ENCODE peak calls at places on chromosomes 7 and 10, in four cellular contexts. O, I, H and D are unnamed samples.

GRCh38 chr7:4638781-4639575 is 43.1 kb upstream of the FOXK1 start:
- DNase-seq in I (no peak), H (no peak), O (no peak), D (peak; percentile 17)

GRCh38 chr7:94970085-94970576 is 62.7 kb downstream of the PPP1R9A start:
- DNase-seq in O (no peak), H (no peak), I (no peak), D (no peak)

GRCh38 chr7:143356414-143357050 is 6.0 kb downstream of the FAM131B start:
- DNase-seq in O (no peak), H (no peak), I (no peak), D (no peak)

GRCh38 chr7:81632418-81632817 is 137.4 kb downstream of the HGF start:
- DNase-seq in O (no peak), I (no peak), H (no peak), D (no peak)

GRCh38 chr10:97037365-97038361 is 148.1 kb downstream of the SLIT1 start:
- DNase-seq in O (peak; percentile 94), I (peak; percentile 82), H (peak; percentile 69), D (peak; percentile 77)

GRCh38 chr7:80608292-80608691 is 30.1 kb upstream of the CD36 start:
- DNase-seq in H (no peak), O (no peak), I (no peak), D (no peak)

GRCh38 chr7:99040104-99040958 is 103.6 kb downstream of the SMURF1 start:
- DNase-seq in I (peak; percentile 78), O (peak; percentile 86), H (peak; percentile 81), D (peak; percentile 88)

GRCh38 chr10:121823993-121824463 is 103.8 kb downstream of the ATE1 start:
- DNase-seq in O (no peak), H (peak; percentile 10), I (peak; percentile 20), D (peak; percentile 54)

GRCh38 chr7:109984726-109985125 is 1106.2 kb upstream of the LRRN3 start:
- DNase-seq in H (peak; percentile 2), I (no peak), O (no peak), D (no peak)

GRCh38 chr10:94138391-94138790 is 144.7 kb downstream of the PLCE1 start:
- DNase-seq in I (no peak), O (no peak), H (no peak), D (peak; percentile 51)

GRCh38 chr10:35448687-35449662 is 112.7 kb downstream of the CCNY start:
- DNase-seq in O (no peak), H (no peak), I (no peak), D (peak; percentile 13)

GRCh38 chr7:115782716-115783460 is 247.7 kb downstream of the TFEC start:
- DNase-seq in I (no peak), H (no peak), O (no peak), D (no peak)

GRCh38 chr7:75531359-75531821 is 39.3 kb downstream of the SPDYE5 start:
- DNase-seq in I (no peak), O (peak; percentile 46), H (peak; percentile 53), D (peak; percentile 40)

GRCh38 chr7:4042402-4042801 is 639.7 kb upstream of the FOXK1 start:
- DNase-seq in O (no peak), H (no peak), I (no peak), D (no peak)

GRCh38 chr10:109427421-109427820 is 495.9 kb downstream of the XPNPEP1 start:
- DNase-seq in H (peak; percentile 3), I (no peak), O (no peak), D (peak; percentile 37)

GRCh38 chr7:46859963-46860475 is 721.9 kb downstream of the TNS3 start:
- DNase-seq in I (no peak), H (no peak), O (no peak), D (no peak)

GRCh38 chr10:45235823-45236222 is 79.6 kb downstream of the OR13A1 start:
- DNase-seq in H (no peak), O (no peak), I (no peak), D (no peak)

GRCh38 chr7:144035385-144035784 is 13.4 kb upstream of the OR2A5 start:
- DNase-seq in H (peak; percentile 43), I (no peak), O (no peak), D (no peak)

GRCh38 chr10:50362547-50363125 is 111.3 kb upstream of the ASAH2 start:
- DNase-seq in H (no peak), O (no peak), I (no peak), D (no peak)

GRCh38 chr7:100171087-100171681 is 2.8 kb upstream of the GAL3ST4 start:
- DNase-seq in H (no peak), I (peak; percentile 38), O (peak; percentile 84), D (no peak)

GRCh38 chr10:102420443-102420809 is 210 bp upstream of the FBXL15 start:
- DNase-seq in O (no peak), I (no peak), H (peak; percentile 82), D (no peak)

GRCh38 chr10:47140752-47141348 is 159.1 kb upstream of the GDF10 start:
- DNase-seq in O (no peak), I (no peak), H (no peak), D (no peak)

GRCh38 chr7:124577256-124577655 is 188.3 kb downstream of the GPR37 start:
- DNase-seq in H (no peak), I (no peak), O (no peak), D (no peak)
- H3K4me3 ChIP-seq in H (no peak overlapping the region), I (no peak overlapping the region), O (no peak overlapping the region), D (no peak overlapping the region)

GRCh38 chr7:22622386-22622785 is 104.6 kb upstream of the IL6 start:
- DNase-seq in O (no peak), I (no peak), H (no peak), D (no peak)
- H2BK12ac ChIP-seq in O (no peak overlapping the region), I (no peak overlapping the region), H (no peak overlapping the region), D (no peak overlapping the region)

GRCh38 chr10:92972066-92972870 is 88.3 kb upstream of the CYP26C1 start:
- DNase-seq in H (peak; percentile 50), O (no peak), I (no peak), D (peak; percentile 94)
- H3K4me3 ChIP-seq in H (no peak overlapping the region), O (no peak overlapping the region), I (no peak overlapping the region), D (peak overlapping the region; percentile 43)

GRCh38 chr7:105013283-105013817 is 655 bp upstream of the KMT2E start:
- DNase-seq in H (peak; percentile 88), O (peak; percentile 88), I (peak; percentile 94), D (peak; percentile 96)
- H2BK12ac ChIP-seq in H (no peak overlapping the region), O (peak overlapping the region; percentile 99), I (no peak overlapping the region), D (peak overlapping the region; percentile 33)

DNA sequence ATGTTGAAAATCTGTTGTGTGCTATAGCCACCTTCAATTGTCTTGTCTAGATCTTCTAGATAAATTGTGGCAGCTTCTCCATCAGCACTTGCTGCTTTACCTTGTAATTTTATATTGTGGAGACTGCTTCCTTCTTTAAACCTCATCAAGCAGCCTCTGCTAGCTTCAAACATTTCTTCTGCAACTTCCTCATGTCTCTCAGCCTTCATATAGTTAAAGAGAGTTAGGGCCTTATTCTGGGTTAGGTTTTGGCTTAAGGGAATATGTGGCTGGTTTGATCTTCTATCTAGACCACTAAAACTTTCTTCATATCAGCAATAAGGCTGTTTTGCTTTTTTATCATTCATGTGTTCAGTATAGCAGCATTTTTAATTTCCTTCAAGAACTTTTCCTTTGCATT is 128.2 kb downstream of the ADAM22 start:
- DNase-seq in H (no peak), O (no peak), I (no peak), D (no peak)
- H3K4me3 ChIP-seq in H (no peak overlapping the region), O (no peak overlapping the region), I (no peak overlapping the region), D (no peak overlapping the region)

DNA sequence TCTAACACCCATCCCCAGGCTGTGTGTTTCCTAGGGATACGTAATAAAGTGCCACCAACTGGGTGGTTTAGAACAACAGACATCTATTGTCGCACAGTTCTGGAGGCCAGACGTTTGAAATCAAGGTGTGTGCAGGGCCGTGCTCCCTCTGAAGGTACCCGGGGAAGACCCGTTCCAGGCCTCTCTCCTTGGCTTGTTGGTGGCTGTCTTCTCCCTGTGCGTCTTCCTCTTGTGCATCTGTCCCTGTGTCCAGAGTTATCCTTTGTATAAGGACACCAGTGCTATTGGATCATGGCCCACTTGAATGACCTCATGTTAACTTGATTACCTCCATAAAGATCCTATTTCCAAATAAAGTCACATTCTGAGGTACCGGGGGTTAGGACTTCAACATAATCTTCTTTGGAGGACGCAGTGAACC is 15.6 kb downstream of the GRK5 start:
- DNase-seq in I (no peak), O (no peak), H (no peak), D (no peak)
- H2BK12ac ChIP-seq in I (no peak overlapping the region), O (no peak overlapping the region), H (no peak overlapping the region), D (no peak overlapping the region)

DNA sequence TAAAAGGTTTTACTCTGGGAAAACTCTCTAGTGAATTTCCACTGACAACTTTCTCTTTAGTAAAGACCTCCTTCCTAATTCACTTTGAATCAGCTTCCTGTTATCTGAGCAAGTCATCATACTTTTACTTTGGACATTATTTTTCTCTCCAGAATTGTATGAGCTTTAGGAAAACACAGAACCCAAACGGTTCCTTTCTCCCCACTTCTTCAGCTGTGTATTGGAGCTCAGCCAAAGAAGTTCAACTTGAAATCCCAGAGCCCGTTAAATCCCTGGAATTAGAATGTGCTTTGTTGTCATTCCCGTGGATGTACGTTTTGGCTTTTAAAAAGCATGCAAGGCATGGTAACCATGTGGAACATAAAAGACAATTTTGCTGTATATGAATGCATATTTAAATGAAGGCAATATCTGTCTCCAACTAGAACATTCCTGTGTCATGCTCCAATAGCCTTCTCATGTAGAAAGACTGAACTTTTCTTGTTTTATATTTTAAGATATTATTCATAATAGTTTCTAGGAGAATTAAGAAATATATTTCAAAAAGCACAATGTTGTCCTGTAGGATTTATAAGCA is 46.5 kb downstream of the AGMO start:
- DNase-seq in O (no peak), I (no peak), H (no peak), D (peak; percentile 30)
- H3K4me3 ChIP-seq in O (no peak overlapping the region), I (no peak overlapping the region), H (no peak overlapping the region), D (peak overlapping the region; percentile 38)

DNA sequence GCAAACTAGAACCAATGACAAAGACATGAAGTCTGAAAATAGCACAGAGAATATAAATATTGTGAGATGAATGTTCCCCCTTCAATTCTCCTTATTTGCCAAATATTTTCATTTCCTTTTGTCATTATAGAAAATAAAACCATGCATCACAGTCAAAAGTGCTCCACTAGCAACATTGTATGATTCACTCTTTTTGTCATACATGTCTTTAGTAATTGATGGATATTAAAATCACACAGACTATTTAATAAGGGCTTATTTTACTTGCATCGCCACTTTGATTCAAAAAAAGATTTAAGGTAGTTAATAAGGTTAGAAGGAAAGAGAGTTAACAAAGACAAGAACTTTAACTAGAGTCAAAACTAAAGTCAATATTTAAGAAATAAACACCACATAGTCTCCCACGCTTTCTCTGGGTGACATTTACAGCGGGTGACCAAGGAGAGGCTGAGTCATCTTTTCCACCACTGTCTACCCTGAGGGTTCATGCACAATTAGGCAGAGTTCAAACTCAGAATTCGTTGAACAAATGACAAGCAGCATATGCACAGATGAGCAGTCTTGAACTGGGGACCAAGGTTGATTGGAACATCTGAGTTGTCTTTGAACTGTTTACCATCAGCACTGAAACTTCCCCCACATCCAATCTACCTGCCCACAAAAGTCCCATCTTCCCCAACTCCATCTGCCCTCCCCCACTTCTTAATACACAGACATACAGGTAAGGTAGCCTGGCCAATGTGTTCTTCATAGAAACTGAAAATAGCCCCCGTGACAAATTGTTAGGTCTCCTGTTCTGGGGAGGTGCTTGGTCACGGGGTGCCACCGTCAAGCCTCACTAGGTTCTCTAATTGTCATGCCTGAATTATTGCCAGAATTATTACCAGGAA is 42.5 kb downstream of the C7orf25 start:
- DNase-seq in H (no peak), I (no peak), O (no peak), D (peak; percentile 30)
- H2BK12ac ChIP-seq in H (no peak overlapping the region), I (no peak overlapping the region), O (no peak overlapping the region), D (no peak overlapping the region)